ENCODE peak calls at places on chromosomes 12 and 14, in ten cellular contexts. G is colonic mucosa; P is fibroblast of the aortic adventitia; L is pancreas; H is H9; T is cardiac muscle cell; I is SW 1271; D is smooth muscle cell of the brain vasculature; E is CD8-positive, alpha-beta memory T cell; A is transverse colon. X is an unnamed sample.

GRCh38 chr12:61546296-61546695 is 713.9 kb upstream of the USP15 start:
- DNase-seq in G (no peak), P (no peak), L (no peak), H (peak), T (no peak), I (peak), D (no peak), E (no peak), A (no peak), X (no peak)

GRCh38 chr14:28707814-28708213 is 58.8 kb upstream of the FOXG1 start:
- DNase-seq in G (no peak), P (peak), L (no peak), H (no peak), T (peak), I (no peak), D (no peak), E (no peak), A (no peak), X (no peak)

GRCh38 chr14:89324501-89325298 is 92.3 kb downstream of the FOXN3 start:
- DNase-seq in G (no peak), P (no peak), L (no peak), H (no peak), T (no peak), I (no peak), D (no peak), E (peak), A (no peak), X (no peak)

GRCh38 chr14:30610719-30611388 is 11.3 kb upstream of the SCFD1 start:
- DNase-seq in G (peak), P (peak), L (peak), H (no peak), T (peak), I (no peak), D (peak), E (no peak), A (peak), X (peak)

GRCh38 chr12:53289891-53290290 is 5.5 kb upstream of the PFDN5 start:
- DNase-seq in G (no peak), P (peak), L (no peak), H (no peak), T (no peak), I (no peak), D (no peak), E (no peak), A (no peak), X (no peak)

GRCh38 chr12:118633071-118633470 is 256.7 kb downstream of the SUDS3 start:
- DNase-seq in G (no peak), P (no peak), L (no peak), H (no peak), T (no peak), I (no peak), D (no peak), E (no peak), A (no peak), X (no peak)

GRCh38 chr14:71885301-71885700 is 46.9 kb upstream of the RGS6 start:
- DNase-seq in G (no peak), P (no peak), L (no peak), H (no peak), T (no peak), I (no peak), D (no peak), E (no peak), A (no peak), X (no peak)

GRCh38 chr14:43894534-43894933 is 612.5 kb downstream of the FSCB start:
- DNase-seq in G (no peak), P (no peak), L (no peak), H (no peak), T (peak), I (peak), D (no peak), E (no peak), A (no peak), X (no peak)

GRCh38 chr12:132559652-132560420 is 50.5 kb downstream of the LRCOL1 start:
- DNase-seq in G (peak), P (no peak), L (peak), H (peak), T (peak), I (peak), D (no peak), E (no peak), A (peak), X (no peak)

GRCh38 chr14:36655963-36656768 is 5.5 kb upstream of the PAX9 start:
- DNase-seq in G (peak), P (no peak), L (peak), H (peak), T (no peak), I (no peak), D (no peak), E (no peak), A (peak), X (no peak)

X was measured in left colon.